ENCODE peak calls at places on chromosome 16, in five cellular contexts. U is heart left ventricle, W is fibroblast of lung, M is neural crest cell, X is omental fat pad. N is an unnamed sample.

GRCh38 chr16:82031116-82032084 is 3.7 kb upstream of the HSD17B2 start:
- DNase-seq in U (no peak), M (no peak), W (peak), X (no peak), N (peak)

GRCh38 chr16:83954577-83955016 is 1.6 kb downstream of the OSGIN1 start:
- DNase-seq in X (no peak), W (peak), U (no peak), M (no peak), N (no peak)

GRCh38 chr16:84761448-84762368 is 58.1 kb upstream of the CRISPLD2 start:
- DNase-seq in U (no peak), X (no peak), W (peak), M (no peak), N (no peak)

GRCh38 chr16:81901483-81901882 is 109.8 kb downstream of the SDR42E1 start:
- DNase-seq in X (no peak), W (peak), U (no peak), M (no peak), N (no peak)

GRCh38 chr16:7315813-7316212 is 16.8 kb upstream of the RBFOX1 start:
- DNase-seq in W (no peak), M (no peak), X (no peak), U (no peak), N (no peak)

GRCh38 chr16:46568472-46569230 is 52.5 kb downstream of the SHCBP1 start:
- DNase-seq in X (no peak), W (no peak), M (no peak), U (no peak), N (no peak)

GRCh38 chr16:54447606-54448440 is 161.2 kb upstream of the IRX3 start:
- DNase-seq in M (no peak), X (no peak), U (no peak), W (peak), N (no peak)

GRCh38 chr16:48542020-48542473 is 67.9 kb downstream of the N4BP1 start:
- DNase-seq in X (no peak), W (peak), M (no peak), U (peak), N (peak)

GRCh38 chr16:66964049-66964448 is 3.0 kb downstream of the CES3 start:
- DNase-seq in W (no peak), X (no peak), M (no peak), U (no peak), N (no peak)

GRCh38 chr16:88194397-88195020 is 188.2 kb upstream of the ZNF469 start:
- DNase-seq in M (no peak), U (no peak), X (no peak), W (peak), N (no peak)

GRCh38 chr16:35102780-35103403 is 1643.5 kb downstream of the TP53TG3F start:
- DNase-seq in M (no peak), X (no peak), U (no peak), W (no peak), N (no peak)

GRCh38 chr16:2597560-2597902 is 59.7 kb downstream of the PDPK1 start:
- DNase-seq in X (no peak), W (no peak), U (no peak), M (no peak), N (no peak)

GRCh38 chr16:72172105-72173034 is at the start of gene PMFBP1:
- DNase-seq in W (peak), M (no peak), X (no peak), U (peak), N (no peak)

GRCh38 chr16:21156767-21157467 is 1.6 kb upstream of the LDAF1 start:
- DNase-seq in W (peak), M (peak), U (peak), X (no peak), N (peak)

GRCh38 chr16:53024045-53024444 is 28.7 kb downstream of the CHD9NB start:
- DNase-seq in M (no peak), W (no peak), U (no peak), X (no peak), N (no peak)

GRCh38 chr16:53817812-53818211 is 113.9 kb downstream of the FTO start:
- DNase-seq in W (peak), X (no peak), M (no peak), U (no peak), N (no peak)

GRCh38 chr16:2808181-2808580 is 8.9 kb upstream of the PRSS21 start:
- DNase-seq in W (no peak), X (no peak), M (no peak), U (no peak), N (no peak)

GRCh38 chr16:5862103-5863003 is 764.8 kb upstream of the EEF2KMT start:
- DNase-seq in M (no peak), U (no peak), X (no peak), W (no peak), N (no peak)

GRCh38 chr16:937311-937710 is 33.5 kb downstream of the LMF1 start:
- DNase-seq in U (no peak), M (no peak), W (no peak), X (no peak), N (no peak)

GRCh38 chr16:934178-934577 is 36.6 kb downstream of the LMF1 start:
- DNase-seq in U (no peak), M (no peak), X (no peak), W (no peak), N (no peak)

GRCh38 chr16:933581-933980 is 37.2 kb downstream of the LMF1 start:
- DNase-seq in U (no peak), M (no peak), W (no peak), X (no peak), N (no peak)

GRCh38 chr16:937723-938122 is 33.1 kb downstream of the LMF1 start:
- DNase-seq in W (no peak), X (no peak), U (no peak), M (no peak), N (no peak)

GRCh38 chr16:935684-936083 is 35.1 kb downstream of the LMF1 start:
- DNase-seq in U (no peak), X (no peak), W (no peak), M (no peak), N (no peak)
- TF ChIP-seq CTCF in U (no peak), X (no peak), W (no peak), M (no peak), N (no peak)

GRCh38 chr16:13863075-13863765 is 56.7 kb upstream of the ERCC4 start:
- DNase-seq in X (no peak), M (no peak), W (no peak), U (no peak), N (no peak)

GRCh38 chr16:13864689-13865088 is 55.3 kb upstream of the ERCC4 start:
- DNase-seq in W (no peak), U (no peak), X (no peak), M (no peak), N (no peak)

GRCh38 chr16:13866073-13866472 is 53.9 kb upstream of the ERCC4 start:
- DNase-seq in W (peak), M (peak), U (peak), X (peak), N (peak)
- TF ChIP-seq CTCF in W (peak), M (peak), U (peak), X (no peak), N (peak)

GRCh38 chr16:57252148-57252721 is 7.2 kb downstream of the ARL2BP start:
- DNase-seq in X (no peak), W (no peak), M (no peak), U (no peak), N (no peak)
- TF ChIP-seq CTCF in X (no peak), W (no peak), M (no peak), U (no peak), N (no peak)

GRCh38 chr16:78227855-78228254 is 128.4 kb downstream of the WWOX start:
- DNase-seq in U (no peak), X (no peak), M (no peak), W (no peak), N (no peak)
- TF ChIP-seq CTCF in U (peak), X (no peak), M (peak), W (peak), N (no peak)